ENCODE peak calls at places on chromosomes 11 and 22, in ten cellular contexts. X is spleen; F is heart left ventricle; Z is naive thymus-derived CD4-positive, alpha-beta T cell; V is astrocyte of the spinal cord; E is SJSA1; L is lower leg skin; M is GM12865; A is AG09309; C is cardiac muscle cell. J is an unnamed sample.

GRCh38 chr22:27834364-27835185 is 33.0 kb upstream of the MN1 start:
- DNase-seq in Z (no peak), F (no peak), L (no peak), V (no peak), M (no peak), A (no peak), C (no peak), E (no peak), X (no peak), J (no peak)

GRCh38 chr11:118205979-118206611 is 18.7 kb downstream of the JAML start:
- DNase-seq in C (no peak), A (no peak), X (no peak), E (no peak), Z (no peak), L (no peak), F (no peak), M (no peak), V (no peak), J (no peak)

GRCh38 chr22:22745225-22746060 is 101.0 kb downstream of the GGTLC2 start:
- DNase-seq in E (no peak), L (no peak), X (no peak), F (no peak), V (no peak), M (peak; percentile 57), C (peak; percentile 45), Z (peak; percentile 37), A (no peak), J (no peak)

GRCh38 chr22:40469181-40469580 is 98.8 kb downstream of the SGSM3 start:
- DNase-seq in C (no peak), M (no peak), Z (no peak), F (no peak), V (no peak), X (no peak), E (no peak), A (no peak), L (no peak), J (no peak)

GRCh38 chr11:98740335-98740734 is 280.4 kb upstream of the CNTN5 start:
- DNase-seq in Z (no peak), F (no peak), A (no peak), V (no peak), E (no peak), M (no peak), C (peak; percentile 68), L (no peak), X (no peak), J (no peak)

GRCh38 chr22:30404307-30404706 is 7.5 kb downstream of the SEC14L2 start:
- DNase-seq in M (no peak), A (no peak), C (no peak), Z (no peak), F (no peak), V (no peak), X (no peak), E (no peak), L (no peak), J (no peak)

GRCh38 chr22:46010177-46010867 is 33.4 kb upstream of the WNT7B start:
- DNase-seq in E (no peak), M (no peak), X (peak; percentile 71), L (no peak), V (peak; percentile 72), Z (no peak), A (no peak), F (peak; percentile 34), C (peak; percentile 33), J (no peak)

GRCh38 chr22:35631597-35631996 is 14.5 kb upstream of the MB start:
- DNase-seq in C (peak; percentile 48), X (peak; percentile 68), M (peak; percentile 69), E (peak; percentile 29), V (peak; percentile 36), A (no peak), L (no peak), F (no peak), Z (no peak), J (no peak)

GRCh38 chr11:108766596-108767173 is 101.8 kb downstream of the DDX10 start:
- DNase-seq in C (peak; percentile 33), Z (no peak), V (no peak), E (no peak), M (no peak), L (no peak), A (no peak), X (no peak), F (no peak), J (no peak)

GRCh38 chr11:60914620-60915249 is 777 bp downstream of the TMEM109 start:
- DNase-seq in Z (peak; percentile 43), M (peak; percentile 44), X (no peak), F (no peak), E (peak; percentile 64), A (no peak), C (peak; percentile 16), L (no peak), V (peak; percentile 47), J (no peak)

GRCh38 chr22:45678961-45679912 is 7.6 kb downstream of the ATXN10 start:
- DNase-seq in M (peak; percentile 86), F (no peak), C (no peak), L (no peak), Z (no peak), E (peak; percentile 78), A (peak; percentile 61), X (no peak), V (peak; percentile 80), J (peak; percentile 62)

GRCh38 chr11:33934450-33934849 is 42.6 kb upstream of the LMO2 start:
- DNase-seq in E (no peak), X (no peak), L (no peak), C (no peak), V (no peak), Z (no peak), M (no peak), F (no peak), A (no peak), J (no peak)

DNA sequence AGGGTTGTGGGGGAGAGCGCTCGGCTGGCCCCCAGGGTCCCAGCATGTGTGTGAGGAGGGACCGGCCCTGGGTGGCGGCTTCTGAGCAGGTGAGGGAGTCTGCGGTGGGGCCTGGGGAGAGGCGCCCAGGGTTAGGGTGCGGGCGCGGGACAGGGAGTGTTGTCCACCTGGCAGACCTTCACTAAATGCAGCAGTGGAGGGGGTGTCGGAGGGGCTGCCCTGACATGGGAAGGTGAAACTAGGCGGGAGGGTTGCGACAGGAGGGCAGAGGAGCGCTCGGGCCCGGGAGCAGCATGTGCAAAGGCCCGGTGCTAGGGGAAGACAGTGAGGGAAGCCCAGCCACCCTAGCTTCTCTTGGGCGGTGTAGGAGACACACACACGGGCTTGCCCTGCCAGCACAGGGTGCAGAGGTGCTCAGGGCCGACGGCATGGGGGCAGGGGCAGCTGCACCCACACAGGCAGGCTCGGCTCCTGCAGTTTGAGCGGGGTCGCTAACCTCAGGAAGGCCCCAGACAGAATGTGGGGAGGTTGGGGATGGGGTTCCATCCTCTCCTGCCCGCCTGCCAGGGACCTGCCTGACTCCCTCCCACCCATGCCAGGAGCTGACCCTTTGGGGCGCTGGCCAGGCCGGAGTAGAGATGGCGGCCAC is 22.2 kb downstream of the OTUB1 start:
- DNase-seq in L (no peak), Z (no peak), V (no peak), F (no peak), E (no peak), X (peak; percentile 58), A (no peak), C (no peak), M (no peak), J (no peak)
- H3K4me3 ChIP-seq in L (no peak overlapping the region), Z (no peak overlapping the region), V (no peak overlapping the region), F (peak overlapping the region; percentile 40), E (no peak overlapping the region), X (peak overlapping the region; percentile 29), A (no peak overlapping the region), C (no peak overlapping the region), M (no peak overlapping the region), J (no peak overlapping the region)

DNA sequence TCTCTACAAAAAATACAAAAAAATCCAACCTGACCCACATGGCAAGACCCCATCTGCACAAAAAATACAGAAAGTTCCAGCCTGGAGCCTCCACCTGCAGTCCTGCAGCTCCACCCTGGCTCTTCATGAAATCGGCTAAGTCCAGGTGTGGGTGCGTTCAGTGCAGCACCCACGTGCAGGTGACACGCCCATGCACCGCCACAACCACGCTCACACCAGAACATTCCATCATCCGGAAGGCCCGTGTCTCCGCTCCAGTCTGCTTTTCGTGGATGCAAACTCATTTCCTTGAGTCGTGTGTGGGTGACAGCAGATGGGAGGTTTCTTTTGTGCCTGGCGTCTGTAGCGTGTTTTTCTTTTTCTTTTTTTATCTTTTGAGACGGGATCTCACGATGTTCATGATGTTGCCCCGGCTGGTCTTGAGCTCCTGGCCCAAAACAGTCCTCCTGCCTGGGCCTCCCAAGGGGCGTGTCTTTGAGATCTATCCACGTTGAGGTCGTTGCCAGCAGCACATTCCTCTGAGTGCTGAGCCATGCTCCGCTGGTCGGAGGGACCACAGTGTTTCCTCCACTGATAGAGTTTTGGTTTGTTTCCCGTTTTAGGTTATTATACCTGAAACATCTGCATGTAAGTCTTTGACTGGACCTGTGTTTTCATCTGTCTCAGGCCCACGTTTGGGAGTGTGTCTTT is 7.1 kb downstream of the PTDSS2 start:
- DNase-seq in L (no peak), A (no peak), Z (peak; percentile 18), C (no peak), V (no peak), X (peak; percentile 71), F (peak; percentile 31), E (no peak), M (no peak), J (no peak)
- H3K4me3 ChIP-seq in L (no peak overlapping the region), A (no peak overlapping the region), Z (peak overlapping the region; percentile 35), C (no peak overlapping the region), V (no peak overlapping the region), X (no peak overlapping the region), F (no peak overlapping the region), E (no peak overlapping the region), M (no peak overlapping the region), J (no peak overlapping the region)

GRCh38 chr11:116404143-116404800 is 368.5 kb downstream of the BUD13 start:
- DNase-seq in E (no peak), V (no peak), L (no peak), Z (no peak), X (no peak), C (no peak), F (no peak), A (no peak), M (no peak), J (no peak)
- H3K4me3 ChIP-seq in E (no peak overlapping the region), V (no peak overlapping the region), L (no peak overlapping the region), Z (no peak overlapping the region), X (no peak overlapping the region), C (no peak overlapping the region), F (no peak overlapping the region), A (no peak overlapping the region), M (no peak overlapping the region), J (no peak overlapping the region)

DNA sequence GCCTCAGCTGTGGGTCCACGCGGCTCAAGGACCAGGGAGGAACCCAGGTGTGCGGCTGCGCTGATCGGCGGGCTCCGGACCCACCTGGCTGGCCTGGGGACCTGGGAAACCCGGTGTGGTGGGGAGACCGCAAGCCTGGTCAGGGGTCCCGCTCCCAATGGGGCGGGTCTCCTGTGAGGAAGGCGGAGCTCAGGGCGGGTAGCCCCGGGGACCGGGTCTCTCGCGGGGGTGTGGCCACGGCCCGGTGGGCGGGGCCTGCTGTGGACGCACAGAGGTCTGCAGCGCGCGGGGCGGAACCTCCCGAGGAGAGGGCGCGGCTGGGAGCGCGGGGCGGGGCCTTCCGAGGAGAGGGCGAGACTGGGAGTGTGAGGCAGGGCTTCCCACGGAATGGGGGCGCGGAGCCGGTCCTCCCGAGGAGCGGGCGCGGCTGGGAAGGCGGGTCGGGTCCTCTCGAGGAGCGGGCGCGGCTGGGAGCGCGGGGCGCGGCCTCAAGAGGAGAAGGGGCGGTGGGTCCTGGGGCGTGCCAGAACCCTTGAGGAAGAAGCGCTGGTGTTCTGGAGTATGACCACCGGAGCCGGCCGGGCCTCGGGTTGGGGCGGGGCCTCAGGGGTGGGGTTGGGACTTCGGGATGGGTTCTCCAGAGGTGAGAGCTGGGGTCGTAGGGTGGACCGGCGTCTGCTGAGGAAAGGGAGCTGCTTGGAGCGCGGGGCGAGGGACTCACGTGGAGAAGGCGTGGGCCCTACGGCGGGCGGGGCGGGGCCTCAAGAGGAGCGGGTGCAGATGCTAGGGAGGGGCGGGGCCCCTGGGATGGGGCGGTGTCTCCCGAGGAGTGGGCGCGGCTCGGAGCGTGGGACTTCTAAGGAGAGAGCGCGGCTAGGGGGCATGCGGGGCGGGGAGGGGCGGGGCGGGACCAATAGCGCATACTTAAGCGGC is 20.8 kb downstream of the DGCR6L start:
- DNase-seq in M (peak; percentile 86), A (no peak), C (peak; percentile 89), V (peak; percentile 78), E (peak; percentile 81), F (peak; percentile 92), L (peak; percentile 86), X (peak; percentile 95), Z (peak; percentile 92), J (no peak)
- H3K4me3 ChIP-seq in M (peak overlapping the region; percentile 56), A (peak overlapping the region; percentile 41), C (peak overlapping the region; percentile 54), V (peak overlapping the region; percentile 34), E (peak overlapping the region; percentile 41), F (peak overlapping the region; percentile 52), L (peak overlapping the region; percentile 40), X (peak overlapping the region; percentile 64), Z (peak overlapping the region; percentile 52), J (peak overlapping the region; percentile 51)